ENCODE peak calls at places on chromosomes 16 and 17, in five cellular contexts. F is IMR-90, W is A549, K is SK-N-SH, T is K562. U is an unnamed sample.

GRCh38 chr16:25065899-25066298 is 45.6 kb upstream of the LCMT1 start:
- DNase-seq in F (no peak), W (no peak), K (peak), T (peak), U (no peak)

GRCh38 chr17:59406808-59407381 is 75.4 kb downstream of the YPEL2 start:
- DNase-seq in F (peak), W (peak), K (peak), T (no peak), U (no peak)

GRCh38 chr16:54875443-54875842 is 55.2 kb upstream of the IRX5 start:
- DNase-seq in F (no peak), W (no peak), K (no peak), T (no peak), U (no peak)

GRCh38 chr17:11736613-11737289 is 138.5 kb downstream of the DNAH9 start:
- DNase-seq in F (no peak), W (no peak), K (no peak), T (peak), U (no peak)

GRCh38 chr16:30527635-30528178 is 1.3 kb upstream of the ZNF768 start:
- DNase-seq in F (no peak), W (no peak), K (no peak), T (no peak), U (peak)

GRCh38 chr17:73787721-73788051 is 143.4 kb upstream of the SDK2 start:
- DNase-seq in F (no peak), W (no peak), K (no peak), T (no peak), U (no peak)

GRCh38 chr16:77496934-77497333 is 62.1 kb upstream of the ADAMTS18 start:
- DNase-seq in F (no peak), W (no peak), K (no peak), T (no peak), U (no peak)

GRCh38 chr17:67279115-67279514 is 34.1 kb upstream of the HELZ start:
- DNase-seq in F (no peak), W (no peak), K (no peak), T (no peak), U (no peak)

GRCh38 chr16:79211581-79211980 is 389.0 kb downstream of the MAF start:
- DNase-seq in F (no peak), W (no peak), K (no peak), T (no peak), U (no peak)

GRCh38 chr17:48883171-48883570 is 9.4 kb upstream of the ATP5MC1 start:
- DNase-seq in F (no peak), W (no peak), K (no peak), T (no peak), U (no peak)

GRCh38 chr16:46822270-46822669 is 8.7 kb downstream of the C16orf87 start:
- DNase-seq in F (peak), W (no peak), K (no peak), T (no peak), U (peak)

GRCh38 chr17:66275651-66276050 is 26.8 kb upstream of the PRKCA start:
- DNase-seq in F (peak), W (peak), K (no peak), T (peak), U (no peak)

GRCh38 chr17:35510031-35510430 is 27.4 kb downstream of the SLFN12L start:
- DNase-seq in F (no peak), W (no peak), K (no peak), T (no peak), U (no peak)

GRCh38 chr17:18064053-18064452 is 23.7 kb upstream of the DRG2 start:
- DNase-seq in F (no peak), W (no peak), K (no peak), T (no peak), U (no peak)

GRCh38 chr17:63433746-63434591 is 12.1 kb downstream of the CYB561 start:
- DNase-seq in F (peak), W (peak), K (peak), T (peak), U (no peak)

GRCh38 chr17:74165811-74166365 is 37.6 kb upstream of the RPL38 start:
- DNase-seq in F (no peak), W (no peak), K (no peak), T (no peak), U (no peak)

GRCh38 chr16:89945654-89946053 is 2.9 kb upstream of the DEF8 start:
- DNase-seq in F (no peak), W (no peak), K (no peak), T (no peak), U (no peak)

GRCh38 chr17:19412984-19413383 is 2.0 kb downstream of the RNF112 start:
- DNase-seq in F (no peak), W (no peak), K (no peak), T (no peak), U (no peak)

GRCh38 chr17:19317359-19318095 is 45.0 kb downstream of the B9D1 start:
- DNase-seq in F (peak), W (peak), K (no peak), T (peak), U (no peak)

GRCh38 chr17:33929181-33929724 is 325.8 kb upstream of the CCL2 start:
- DNase-seq in F (no peak), W (no peak), K (no peak), T (no peak), U (no peak)

GRCh38 chr17:45123930-45124796 is 8.2 kb downstream of the PLCD3 start:
- DNase-seq in F (peak), W (peak), K (peak), T (peak), U (no peak)

GRCh38 chr17:34706029-34706428 is 126.6 kb downstream of the TMEM132E start:
- DNase-seq in F (peak), W (no peak), K (no peak), T (peak), U (no peak)

GRCh38 chr16:10599626-10600025 is 19.2 kb upstream of the EMP2 start:
- DNase-seq in F (no peak), W (no peak), K (no peak), T (no peak), U (no peak)
- TF ChIP-seq RCOR1 in F (no peak), W (no peak), K (no peak), T (no peak), U (no peak)

GRCh38 chr17:61451538-61452300 is 503 bp upstream of the TBX4 start:
- DNase-seq in F (no peak), W (no peak), K (no peak), T (no peak), U (no peak)
- TF ChIP-seq RCOR1 in F (no peak), W (no peak), K (no peak), T (no peak), U (no peak)

DNA sequence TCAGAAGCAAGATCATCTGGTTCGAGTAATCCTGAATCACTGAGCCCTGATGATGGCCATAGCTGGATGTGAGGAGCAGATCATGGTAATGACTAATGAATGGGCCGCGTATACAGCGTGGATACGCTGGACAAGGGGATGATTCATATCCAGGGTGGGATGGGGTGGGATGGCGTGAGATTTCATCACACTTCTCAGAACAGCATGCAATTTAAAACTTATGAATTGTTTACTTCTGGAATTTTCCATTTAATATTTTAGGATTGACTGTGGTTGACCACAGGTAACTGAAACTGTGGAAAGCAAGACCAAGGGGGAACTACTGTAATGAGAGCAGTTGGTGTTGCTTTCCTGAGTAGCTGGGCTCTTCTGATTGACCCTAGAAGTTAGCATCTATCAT is 225.5 kb downstream of the STX8 start:
- DNase-seq in F (peak), W (peak), K (no peak), T (no peak), U (no peak)
- TF ChIP-seq RCOR1 in F (no peak), W (no peak), K (no peak), T (no peak), U (no peak)

GRCh38 chr17:80491478-80492342 is 15.3 kb upstream of the NPTX1 start:
- DNase-seq in F (no peak), W (peak), K (peak), T (no peak), U (no peak)

GRCh38 chr17:80497726-80498241 is 21.4 kb upstream of the NPTX1 start:
- DNase-seq in F (no peak), W (no peak), K (no peak), T (no peak), U (no peak)

GRCh38 chr17:80487511-80487910 is 11.1 kb upstream of the NPTX1 start:
- DNase-seq in F (no peak), W (no peak), K (no peak), T (no peak), U (no peak)

GRCh38 chr17:80494547-80494946 is 18.1 kb upstream of the NPTX1 start:
- DNase-seq in F (no peak), W (no peak), K (no peak), T (no peak), U (no peak)

GRCh38 chr17:80492343-80493136 is 16.1 kb upstream of the NPTX1 start:
- DNase-seq in F (no peak), W (no peak), K (no peak), T (no peak), U (no peak)
- TF ChIP-seq RCOR1 in F (no peak), W (no peak), K (no peak), T (no peak), U (no peak)

GRCh38 chr17:4935650-4936049 is 3.6 kb downstream of the GP1BA start:
- DNase-seq in F (no peak), W (no peak), K (no peak), T (no peak), U (no peak)
- TF ChIP-seq RCOR1 in F (no peak), W (no peak), K (no peak), T (no peak), U (no peak)

GRCh38 chr17:50719144-50719923 is at the start of gene LUC7L3:
- DNase-seq in F (peak), W (peak), K (peak), T (peak), U (peak)

GRCh38 chr17:50719924-50720805 is 762 bp downstream of the LUC7L3 start:
- DNase-seq in F (no peak), W (no peak), K (no peak), T (peak), U (no peak)

GRCh38 chr17:50722746-50723145 is 3.3 kb downstream of the LUC7L3 start:
- DNase-seq in F (no peak), W (no peak), K (no peak), T (no peak), U (no peak)

GRCh38 chr17:50725769-50726655 is 6.6 kb downstream of the LUC7L3 start:
- DNase-seq in F (no peak), W (no peak), K (no peak), T (no peak), U (no peak)

GRCh38 chr17:50721194-50722010 is 2.0 kb downstream of the LUC7L3 start:
- DNase-seq in F (no peak), W (no peak), K (peak), T (peak), U (no peak)
- TF ChIP-seq RCOR1 in F (no peak), W (no peak), K (no peak), T (no peak), U (no peak)

DNA sequence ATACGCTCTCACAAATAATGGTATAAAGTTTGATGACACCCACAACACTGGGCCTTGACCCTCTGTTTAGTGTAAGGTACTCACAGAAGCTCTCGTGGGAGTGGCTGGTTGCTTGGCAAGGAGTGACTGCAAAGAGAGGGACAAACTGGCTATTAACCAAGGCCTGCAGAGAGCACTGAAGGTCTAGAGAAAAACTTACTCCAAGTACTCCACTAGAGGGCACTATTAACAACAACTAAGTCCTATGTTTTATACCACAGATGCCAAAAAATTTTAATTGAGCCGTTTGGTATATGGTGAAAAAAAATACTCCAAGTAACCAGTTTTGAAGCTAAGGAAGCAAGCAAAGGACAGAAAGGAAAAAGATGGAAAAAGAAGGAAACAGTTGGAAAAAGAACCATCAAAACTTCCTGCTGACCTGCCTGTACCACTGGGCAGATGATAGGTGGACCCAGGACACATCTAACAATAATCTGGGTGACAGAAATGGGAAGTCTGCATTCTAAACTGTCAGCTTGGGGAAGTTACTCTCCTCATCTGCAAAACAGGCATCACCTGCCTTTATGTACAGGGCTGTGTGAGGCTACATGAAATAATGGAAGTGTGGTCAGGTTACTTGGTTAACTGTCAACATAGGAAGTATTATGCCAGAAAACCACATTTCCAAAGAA is 23.2 kb downstream of the DYNC1LI2 start:
- DNase-seq in F (peak), W (peak), K (peak), T (peak), U (no peak)
- TF ChIP-seq RCOR1 in F (no peak), W (no peak), K (no peak), T (no peak), U (no peak)

GRCh38 chr17:80468781-80469533 is 7.5 kb downstream of the NPTX1 start:
- DNase-seq in F (no peak), W (no peak), K (peak), T (no peak), U (no peak)
- TF ChIP-seq RCOR1 in F (no peak), W (no peak), K (no peak), T (no peak), U (no peak)

GRCh38 chr16:21524068-21524751 is 75.2 kb upstream of the METTL9 start:
- DNase-seq in F (no peak), W (no peak), K (no peak), T (no peak), U (no peak)

GRCh38 chr16:21523411-21524067 is 75.8 kb upstream of the METTL9 start:
- DNase-seq in F (no peak), W (no peak), K (no peak), T (no peak), U (no peak)

GRCh38 chr16:21526923-21527807 is 72.2 kb upstream of the METTL9 start:
- DNase-seq in F (no peak), W (no peak), K (peak), T (peak), U (no peak)
- TF ChIP-seq RCOR1 in F (no peak), W (no peak), K (no peak), T (no peak), U (no peak)

DNA sequence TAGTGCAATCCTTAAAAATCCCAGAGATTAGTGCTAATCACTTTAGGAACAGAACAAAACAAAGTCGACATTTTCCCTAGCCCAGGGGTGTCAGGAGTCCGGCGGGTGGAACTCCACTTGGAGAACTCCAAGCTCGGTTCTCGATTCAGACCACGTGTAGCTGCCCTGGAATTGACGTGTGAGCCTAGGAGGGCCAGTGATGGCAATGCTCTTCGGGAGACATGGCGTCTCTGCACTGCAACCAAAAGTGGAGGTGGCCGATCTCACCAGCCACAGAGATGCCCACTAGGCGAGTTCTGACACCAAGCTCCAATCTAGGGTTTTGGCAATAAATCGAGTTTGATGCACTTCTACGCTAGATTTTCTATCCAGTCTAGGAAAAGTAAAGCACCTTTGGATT is 17.6 kb downstream of the MAP1LC3B start:
- DNase-seq in F (no peak), W (no peak), K (no peak), T (no peak), U (no peak)
- TF ChIP-seq RCOR1 in F (no peak), W (no peak), K (no peak), T (no peak), U (no peak)

U was measured in GM12878.